ENCODE peak calls at places on chromosomes 7 and 10, in five cellular contexts. I is chondrocyte, M is A549, H is cardiac muscle cell, C is bronchial epithelial cell. B is an unnamed sample.

GRCh38 chr10:104337985-104338735 is at the start of gene ITPRIP:
- DNase-seq in I (no peak), M (peak; percentile 81), H (peak; percentile 91), C (peak; percentile 72), B (peak; percentile 78)

GRCh38 chr7:135459951-135460567 is 49.8 kb downstream of the CNOT4 start:
- DNase-seq in I (no peak), M (no peak), H (no peak), C (no peak), B (no peak)

GRCh38 chr7:120725376-120726039 is 132.4 kb downstream of the TSPAN12 start:
- DNase-seq in I (no peak), M (peak; percentile 4), H (peak; percentile 69), C (peak; percentile 36), B (no peak)

GRCh38 chr7:137480824-137481365 is 137.4 kb upstream of the PTN start:
- DNase-seq in I (no peak), M (no peak), H (no peak), C (no peak), B (no peak)

GRCh38 chr10:27258838-27259532 is 18.4 kb upstream of the ACBD5 start:
- DNase-seq in I (no peak), M (no peak), H (no peak), C (no peak), B (peak; percentile 60)

GRCh38 chr10:4306871-4307270 is 519.1 kb upstream of the AKR1E2 start:
- DNase-seq in I (no peak), M (no peak), H (peak; percentile 36), C (peak; percentile 47), B (no peak)

GRCh38 chr7:142298009-142298408 is 40.2 kb upstream of the PRSS58 start:
- DNase-seq in I (no peak), M (peak; percentile 15), H (no peak), C (peak; percentile 30), B (no peak)

GRCh38 chr7:140674899-140675701 is 2.4 kb downstream of the ADCK2 start:
- DNase-seq in I (peak; percentile 28), M (peak; percentile 49), H (peak; percentile 71), C (no peak), B (no peak)

GRCh38 chr10:100858742-100859141 is 54.0 kb upstream of the SLF2 start:
- DNase-seq in I (no peak), M (no peak), H (no peak), C (no peak), B (no peak)

GRCh38 chr10:76052798-76053473 is 621.5 kb downstream of the LRMDA start:
- DNase-seq in I (no peak), M (no peak), H (no peak), C (no peak), B (no peak)

GRCh38 chr7:81284576-81284975 is 365.7 kb upstream of the SEMA3C start:
- DNase-seq in I (no peak), M (no peak), H (peak; percentile 60), C (peak; percentile 81), B (no peak)

GRCh38 chr10:105187243-105187642 is 546.2 kb downstream of the SORCS3 start:
- DNase-seq in I (no peak), M (no peak), H (no peak), C (no peak), B (no peak)

GRCh38 chr7:52715701-52716100 is 319.7 kb upstream of the POM121L12 start:
- DNase-seq in I (no peak), M (no peak), H (no peak), C (no peak), B (no peak)

GRCh38 chr7:102424129-102424551 is 9.2 kb upstream of the ORAI2 start:
- DNase-seq in I (no peak), M (no peak), H (no peak), C (no peak), B (peak; percentile 86)

GRCh38 chr10:89567566-89568245 is 32.3 kb upstream of the SLC16A12 start:
- DNase-seq in I (no peak), M (no peak), H (no peak), C (no peak), B (no peak)

GRCh38 chr7:152202056-152202455 is 176.6 kb downstream of the GALNT11 start:
- DNase-seq in I (no peak), M (no peak), H (peak; percentile 46), C (peak; percentile 44), B (no peak)

GRCh38 chr10:68562666-68563522 is 2.8 kb downstream of the TET1 start:
- DNase-seq in I (no peak), M (no peak), H (peak; percentile 71), C (peak; percentile 23), B (peak; percentile 21)

GRCh38 chr7:51366930-51367613 is 50.5 kb upstream of the COBL start:
- DNase-seq in I (no peak), M (peak; percentile 84), H (peak; percentile 64), C (peak; percentile 46), B (peak; percentile 39)

GRCh38 chr7:48563334-48563733 is 361.0 kb upstream of the CDC14C start:
- DNase-seq in I (no peak), M (no peak), H (no peak), C (peak; percentile 93), B (no peak)

GRCh38 chr7:23254051-23254681 is 7.6 kb downstream of the GPNMB start:
- DNase-seq in I (no peak), M (no peak), H (no peak), C (no peak), B (no peak)

GRCh38 chr7:129262333-129262732 is 37.5 kb downstream of the AHCYL2 start:
- DNase-seq in I (no peak), M (no peak), H (no peak), C (no peak), B (no peak)

GRCh38 chr7:2709553-2710165 is 21.7 kb downstream of the AMZ1 start:
- DNase-seq in I (no peak), M (peak; percentile 74), H (peak; percentile 59), C (peak; percentile 45), B (peak; percentile 88)

GRCh38 chr10:103792547-103792946 is 62.8 kb downstream of the SH3PXD2A start:
- DNase-seq in I (no peak), M (no peak), H (no peak), C (peak; percentile 81), B (no peak)

GRCh38 chr7:114405427-114405826 is 9.2 kb upstream of the FOXP2 start:
- DNase-seq in I (no peak), M (peak; percentile 7), H (peak; percentile 30), C (peak; percentile 61), B (no peak)

GRCh38 chr7:157320607-157320979 is 16.2 kb upstream of the DNAJB6 start:
- DNase-seq in I (no peak), M (no peak), H (peak; percentile 32), C (no peak), B (no peak)

GRCh38 chr7:3238525-3239210 is 62.4 kb upstream of the SDK1 start:
- DNase-seq in I (no peak), M (no peak), H (no peak), C (peak; percentile 4), B (no peak)

GRCh38 chr10:71344154-71344915 is 25.3 kb downstream of the SLC29A3 start:
- DNase-seq in I (no peak), M (no peak), H (no peak), C (no peak), B (no peak)
- TF ChIP-seq CTCF in I (no peak), M (no peak), H (no peak), C (no peak), B (no peak)

GRCh38 chr10:70684841-70685457 is 12.6 kb downstream of the ADAMTS14 start:
- DNase-seq in I (no peak), M (no peak), H (no peak), C (no peak), B (no peak)
- TF ChIP-seq CTCF in I (peak; percentile 21), M (no peak), H (no peak), C (no peak), B (peak; percentile 36)

GRCh38 chr10:113524539-113525490 is 28.0 kb upstream of the HABP2 start:
- DNase-seq in I (no peak), M (no peak), H (peak; percentile 23), C (no peak), B (no peak)

GRCh38 chr10:113525713-113526112 is 27.1 kb upstream of the HABP2 start:
- DNase-seq in I (no peak), M (no peak), H (no peak), C (no peak), B (no peak)

GRCh38 chr10:113523628-113524027 is 29.2 kb upstream of the HABP2 start:
- DNase-seq in I (no peak), M (no peak), H (no peak), C (no peak), B (no peak)

GRCh38 chr10:113523071-113523470 is 29.8 kb upstream of the HABP2 start:
- DNase-seq in I (no peak), M (no peak), H (peak; percentile 26), C (no peak), B (no peak)

GRCh38 chr10:113524120-113524519 is 28.7 kb upstream of the HABP2 start:
- DNase-seq in I (no peak), M (no peak), H (no peak), C (no peak), B (no peak)
- TF ChIP-seq CTCF in I (no peak), M (no peak), H (no peak), C (no peak), B (no peak)

GRCh38 chr10:686155-686931 is 3.1 kb downstream of the DIP2C start:
- DNase-seq in I (peak; percentile 90), M (no peak), H (no peak), C (no peak), B (no peak)

GRCh38 chr10:681670-682318 is 7.7 kb downstream of the DIP2C start:
- DNase-seq in I (peak; percentile 72), M (no peak), H (no peak), C (no peak), B (no peak)

GRCh38 chr10:682931-683447 is 6.5 kb downstream of the DIP2C start:
- DNase-seq in I (no peak), M (no peak), H (no peak), C (no peak), B (no peak)

GRCh38 chr10:685613-686012 is 3.9 kb downstream of the DIP2C start:
- DNase-seq in I (no peak), M (no peak), H (no peak), C (no peak), B (no peak)

GRCh38 chr10:683448-684071 is 5.9 kb downstream of the DIP2C start:
- DNase-seq in I (peak; percentile 64), M (peak; percentile 89), H (peak; percentile 25), C (no peak), B (no peak)
- TF ChIP-seq CTCF in I (peak; percentile 43), M (peak; percentile 11), H (no peak), C (no peak), B (no peak)

DNA sequence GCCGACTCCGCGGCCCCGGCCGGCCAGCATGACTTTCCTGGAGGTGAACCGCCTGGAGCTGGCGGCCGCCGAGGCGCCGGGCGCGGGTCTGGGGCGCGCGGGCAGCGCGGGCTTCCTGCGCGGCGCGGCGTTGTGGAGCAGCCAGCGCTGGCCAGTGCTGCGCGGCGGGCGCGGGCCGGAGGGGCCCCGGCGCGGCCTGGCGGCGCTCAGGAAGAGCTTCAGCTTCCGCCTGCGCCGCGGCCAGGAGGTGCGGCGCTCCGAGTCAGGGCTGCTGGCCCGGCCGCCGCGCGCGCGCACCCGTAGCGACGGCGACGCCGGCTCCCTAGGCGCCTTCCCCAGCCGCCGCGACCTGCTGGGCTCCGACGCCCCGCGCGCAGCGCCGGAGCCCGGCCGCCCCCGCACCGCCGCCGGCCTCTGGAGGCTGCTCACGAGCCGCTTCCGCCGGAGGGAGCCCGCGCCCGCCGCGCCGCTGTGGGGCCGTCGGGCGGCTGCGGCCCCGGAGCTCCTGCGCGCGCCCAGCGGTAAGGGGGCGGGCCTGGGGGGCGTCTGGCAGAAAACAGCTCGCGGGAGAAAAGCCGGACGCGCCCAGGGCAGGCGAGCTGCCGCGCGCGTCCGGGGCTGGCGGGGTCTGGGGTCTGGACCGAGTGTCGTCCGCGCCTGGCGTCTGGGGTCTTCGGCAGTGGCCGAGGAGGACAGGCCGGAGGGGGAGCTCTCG is 29.0 kb downstream of the AGAP3 start:
- DNase-seq in I (no peak), M (no peak), H (peak; percentile 44), C (no peak), B (peak; percentile 51)
- TF ChIP-seq CTCF in I (peak; percentile 32), M (no peak), H (no peak), C (no peak), B (no peak)

B was measured in glutamatergic neuron.